ENCODE peak calls at places on chromosome 18, in five cellular contexts. W is upper lobe of right lung, T is psoas muscle, K is A549, Q is adrenal gland. X is an unnamed sample.

GRCh38 chr18:69233465-69234054 is 167.1 kb upstream of the DOK6 start:
- DNase-seq in W (no peak), T (no peak), K (no peak), Q (no peak), X (no peak)

GRCh38 chr18:74951165-74951760 is 257.7 kb downstream of the PTGR3 start:
- DNase-seq in W (peak), T (no peak), K (peak), Q (no peak), X (peak)

GRCh38 chr18:3794537-3795348 is 344.8 kb downstream of the TGIF1 start:
- DNase-seq in W (no peak), T (no peak), K (peak), Q (no peak), X (peak)

GRCh38 chr18:79406708-79407107 is 11.0 kb downstream of the NFATC1 start:
- DNase-seq in W (peak), T (peak), K (no peak), Q (no peak), X (no peak)

GRCh38 chr18:29644276-29644675 is 1398.3 kb downstream of the DSC3 start:
- DNase-seq in W (no peak), T (no peak), K (no peak), Q (no peak), X (no peak)

GRCh38 chr18:7872569-7872968 is 305.5 kb downstream of the PTPRM start:
- DNase-seq in W (no peak), T (no peak), K (peak), Q (peak), X (peak)

GRCh38 chr18:53984021-53984420 is 240.4 kb downstream of the MBD2 start:
- DNase-seq in W (no peak), T (no peak), K (no peak), Q (no peak), X (no peak)

GRCh38 chr18:36950282-36950681 is 121.4 kb downstream of the KIAA1328 start:
- DNase-seq in W (no peak), T (no peak), K (no peak), Q (no peak), X (no peak)

GRCh38 chr18:71682591-71682990 is 861.6 kb downstream of the CBLN2 start:
- DNase-seq in W (no peak), T (no peak), K (no peak), Q (no peak), X (no peak)

GRCh38 chr18:70234667-70235459 is 29.4 kb upstream of the RTTN start:
- DNase-seq in W (no peak), T (no peak), K (peak), Q (no peak), X (no peak)

GRCh38 chr18:70232251-70232650 is 26.8 kb upstream of the RTTN start:
- DNase-seq in W (no peak), T (no peak), K (no peak), Q (no peak), X (no peak)

GRCh38 chr18:70233974-70234373 is 28.5 kb upstream of the RTTN start:
- DNase-seq in W (no peak), T (no peak), K (no peak), Q (no peak), X (no peak)

DNA sequence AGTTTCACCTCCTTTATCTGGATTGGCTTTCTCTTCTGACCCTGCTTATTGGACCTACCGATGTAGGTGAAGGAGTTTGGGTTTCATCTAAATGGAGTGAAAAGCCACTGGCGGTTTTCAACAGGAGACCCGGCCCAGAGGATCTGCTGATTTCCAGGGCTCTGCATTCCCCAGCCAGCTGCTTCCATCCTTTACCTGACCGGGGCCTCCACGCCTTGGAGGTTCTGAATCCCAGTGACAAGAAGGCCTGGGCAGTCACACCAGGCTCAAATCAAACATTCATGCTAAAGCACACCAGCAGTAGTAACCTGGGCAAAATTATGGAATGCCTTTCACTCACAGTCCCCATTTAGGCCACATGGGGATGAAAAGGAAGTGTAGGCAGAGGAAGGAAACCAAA is 30.0 kb upstream of the RTTN start:
- DNase-seq in W (no peak), T (no peak), K (no peak), Q (no peak), X (no peak)
- TF ChIP-seq CTCF in W (no peak), T (no peak), K (no peak), Q (no peak), X (no peak)

GRCh38 chr18:24949908-24950307 is 402.1 kb downstream of the ZNF521 start:
- DNase-seq in W (no peak), T (no peak), K (no peak), Q (no peak), X (no peak)

GRCh38 chr18:24942144-24942543 is 409.8 kb downstream of the ZNF521 start:
- DNase-seq in W (no peak), T (no peak), K (no peak), Q (no peak), X (no peak)

DNA sequence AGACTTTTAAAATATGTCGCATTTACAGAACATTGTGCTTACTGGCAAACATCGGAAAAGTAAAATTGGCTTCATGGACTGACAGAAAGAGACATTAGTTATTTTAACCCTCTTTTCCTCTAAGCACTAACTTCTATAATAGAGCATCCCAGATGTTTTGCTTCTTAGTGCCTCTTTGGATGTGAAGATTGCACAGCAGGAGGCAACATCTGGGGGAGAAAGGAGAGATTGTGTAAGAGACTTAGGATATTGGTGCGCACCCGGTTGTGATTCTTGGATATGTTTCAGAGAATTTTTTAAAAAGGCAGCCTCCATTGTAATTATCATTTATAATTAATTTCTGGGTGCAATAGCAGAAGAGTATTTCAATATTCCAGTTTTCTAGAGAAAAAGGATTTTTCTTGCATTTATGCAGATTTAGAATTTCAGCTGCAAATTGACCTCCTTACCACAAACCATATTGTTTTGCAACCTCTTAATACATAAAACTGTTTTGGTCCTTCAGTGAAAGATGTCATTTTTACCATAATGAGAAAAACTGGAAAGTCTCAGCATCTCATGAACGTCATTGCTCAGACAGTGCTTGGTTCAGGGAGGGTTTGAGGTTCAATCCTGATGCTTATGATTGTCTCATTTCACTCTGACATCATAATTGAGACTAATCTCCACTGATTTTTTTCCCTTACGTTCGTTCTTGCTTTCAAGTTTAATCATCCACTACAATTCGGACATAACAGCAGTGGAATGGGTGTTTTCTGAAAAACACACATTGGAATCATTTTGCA is 404.3 kb downstream of the ZNF521 start:
- DNase-seq in W (no peak), T (no peak), K (no peak), Q (no peak), X (no peak)
- H3K27ac ChIP-seq in W (no peak), T (no peak), K (no peak), Q (no peak), X (no peak)

GRCh38 chr18:11871501-11871900 is 20.3 kb downstream of the CHMP1B start:
- DNase-seq in W (no peak), T (no peak), K (no peak), Q (no peak), X (no peak)

GRCh38 chr18:11865071-11865470 is 13.9 kb downstream of the CHMP1B start:
- DNase-seq in W (no peak), T (no peak), K (no peak), Q (no peak), X (no peak)

GRCh38 chr18:11866329-11866728 is 15.1 kb downstream of the CHMP1B start:
- DNase-seq in W (no peak), T (no peak), K (no peak), Q (no peak), X (no peak)

GRCh38 chr18:11866764-11867163 is 15.6 kb downstream of the CHMP1B start:
- DNase-seq in W (no peak), T (no peak), K (no peak), Q (no peak), X (no peak)

DNA sequence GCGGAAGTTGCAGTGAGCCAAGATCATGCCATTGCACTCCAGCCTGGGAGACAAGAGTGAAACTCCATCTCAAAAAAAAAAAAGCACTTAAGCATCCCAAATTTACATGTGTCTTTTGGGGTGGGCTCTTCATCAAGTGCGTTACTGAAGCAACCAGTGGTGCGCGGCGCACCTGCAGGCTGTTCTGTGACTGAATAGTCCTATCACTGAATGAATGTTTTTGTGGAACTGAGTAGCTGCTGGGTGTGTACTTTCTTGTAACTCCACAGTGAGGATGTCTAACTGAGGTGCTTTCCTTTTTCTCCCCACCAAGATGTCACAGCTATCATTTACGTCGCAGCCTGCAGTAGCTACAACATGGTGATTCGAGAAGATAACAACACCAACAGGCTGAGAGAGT is 17.0 kb downstream of the CHMP1B start:
- DNase-seq in W (no peak), T (no peak), K (no peak), Q (no peak), X (no peak)
- TF ChIP-seq CTCF in W (no peak), T (no peak), K (no peak), Q (no peak), X (no peak)

GRCh38 chr18:34977787-34978532 is 63.3 kb upstream of the MAPRE2 start:
- DNase-seq in W (peak), T (peak), K (peak), Q (peak), X (no peak)

GRCh38 chr18:34978533-34978893 is 62.7 kb upstream of the MAPRE2 start:
- DNase-seq in W (no peak), T (no peak), K (no peak), Q (no peak), X (no peak)

GRCh38 chr18:34976899-34977786 is 64.1 kb upstream of the MAPRE2 start:
- DNase-seq in W (peak), T (peak), K (peak), Q (peak), X (no peak)

GRCh38 chr18:34981487-34981886 is 59.7 kb upstream of the MAPRE2 start:
- DNase-seq in W (no peak), T (no peak), K (no peak), Q (no peak), X (no peak)

GRCh38 chr18:34978953-34979608 is 62.1 kb upstream of the MAPRE2 start:
- DNase-seq in W (peak), T (peak), K (peak), Q (peak), X (peak)
- H3K27ac ChIP-seq in W (peak), T (peak), K (peak), Q (no peak), X (peak)

GRCh38 chr18:31511098-31511497 is 13.1 kb downstream of the DSG2 start:
- DNase-seq in W (no peak), T (no peak), K (no peak), Q (no peak), X (no peak)
- TF ChIP-seq CTCF in W (no peak), T (no peak), K (peak), Q (no peak), X (no peak)

DNA sequence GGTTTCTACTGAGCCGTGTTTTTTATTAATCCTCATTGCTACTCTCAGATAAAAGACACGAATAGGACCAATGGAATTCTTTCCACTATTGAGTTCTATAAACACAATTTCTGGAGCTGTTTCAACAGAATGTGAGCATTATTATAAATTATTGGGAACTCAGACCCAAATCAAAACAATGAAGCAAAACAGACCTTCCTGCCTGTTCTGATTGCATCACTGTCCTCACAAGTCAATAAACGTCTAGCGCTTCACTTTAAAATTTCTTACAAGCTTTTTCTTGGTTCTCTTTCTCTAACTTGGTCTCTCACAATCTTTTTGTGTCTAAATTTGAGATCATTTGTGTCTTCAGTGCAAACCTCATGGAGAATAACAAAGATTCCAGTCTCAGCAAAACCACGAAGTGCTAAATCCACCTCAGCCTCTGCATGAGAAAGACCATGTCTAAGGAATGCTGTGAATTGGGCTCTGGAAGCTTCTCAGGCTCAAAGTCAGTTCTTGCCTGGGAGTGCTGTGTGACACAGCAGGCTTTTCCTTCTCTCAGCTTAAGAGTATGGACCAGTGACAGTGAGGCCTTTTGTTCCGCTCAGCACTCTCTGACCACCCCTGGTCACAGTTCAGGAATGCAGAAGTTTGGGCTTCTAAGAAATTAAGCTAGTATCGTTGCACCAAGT is 22.8 kb downstream of the ARHGAP28 start:
- DNase-seq in W (no peak), T (no peak), K (no peak), Q (no peak), X (no peak)
- H3K27ac ChIP-seq in W (peak), T (peak), K (no peak), Q (no peak), X (no peak)